ENCODE peak calls at places on chromosomes 4 and X, in four cellular contexts. One of them, this sample, is unnamed.

GRCh38 chrX:68894142-68894512 is 65.3 kb downstream of the EFNB1 start:
- DNase-seq in adipocyte: no peak
- DNase-seq in adrenal gland: no peak
- DNase-seq in uterus: no peak
- DNase-seq in this sample: no peak

GRCh38 chr4:48255959-48256342 is 13.7 kb downstream of the TEC start:
- DNase-seq in adrenal gland: no peak
- DNase-seq in uterus: no peak
- DNase-seq in adipocyte: no peak
- DNase-seq in this sample: no peak

GRCh38 chr4:38316045-38316444 is 348.0 kb upstream of the KLF3 start:
- DNase-seq in adrenal gland: no peak
- DNase-seq in uterus: no peak
- DNase-seq in adipocyte: no peak
- DNase-seq in this sample: no peak

GRCh38 chr4:32789026-32789608 is 2068.9 kb downstream of the PCDH7 start:
- DNase-seq in adrenal gland: no peak
- DNase-seq in uterus: no peak
- DNase-seq in adipocyte: peak
- DNase-seq in this sample: no peak

GRCh38 chr4:138510053-138510452 is 267.9 kb upstream of the SLC7A11 start:
- DNase-seq in adipocyte: peak
- DNase-seq in uterus: no peak
- DNase-seq in adrenal gland: no peak
- DNase-seq in this sample: no peak

GRCh38 chr4:154073107-154073817 is 284.4 kb upstream of the SFRP2 start:
- DNase-seq in adrenal gland: no peak
- DNase-seq in adipocyte: peak
- DNase-seq in uterus: no peak
- DNase-seq in this sample: no peak

GRCh38 chr4:6313216-6313615 is 43.6 kb downstream of the WFS1 start:
- DNase-seq in adipocyte: no peak
- DNase-seq in uterus: no peak
- DNase-seq in adrenal gland: no peak
- DNase-seq in this sample: no peak

GRCh38 chr4:1794809-1795303 is 1.8 kb downstream of the FGFR3 start:
- DNase-seq in adipocyte: peak
- DNase-seq in adrenal gland: no peak
- DNase-seq in uterus: no peak
- DNase-seq in this sample: no peak

GRCh38 chr4:11650801-11651596 is 222.3 kb upstream of the HS3ST1 start:
- DNase-seq in uterus: no peak
- DNase-seq in adrenal gland: no peak
- DNase-seq in adipocyte: no peak
- DNase-seq in this sample: no peak

GRCh38 chrX:103099706-103100105 is 6.8 kb upstream of the NXF3 start:
- DNase-seq in uterus: no peak
- DNase-seq in adrenal gland: no peak
- DNase-seq in adipocyte: no peak
- DNase-seq in this sample: no peak

GRCh38 chr4:146235654-146236570 is 21.6 kb downstream of the REELD1 start:
- DNase-seq in adipocyte: no peak
- DNase-seq in adrenal gland: peak
- DNase-seq in uterus: no peak
- DNase-seq in this sample: no peak

GRCh38 chr4:36385951-36386561 is 104.6 kb downstream of the DTHD1 start:
- DNase-seq in adipocyte: no peak
- DNase-seq in uterus: no peak
- DNase-seq in adrenal gland: no peak
- DNase-seq in this sample: no peak

GRCh38 chrX:13131511-13132137 is 87.2 kb upstream of the FAM9C start:
- DNase-seq in adipocyte: no peak
- DNase-seq in adrenal gland: no peak
- DNase-seq in uterus: no peak
- DNase-seq in this sample: no peak

GRCh38 chr4:159766241-159766640 is 663.4 kb downstream of the RAPGEF2 start:
- DNase-seq in adrenal gland: no peak
- DNase-seq in uterus: no peak
- DNase-seq in adipocyte: no peak
- DNase-seq in this sample: no peak

GRCh38 chr4:41709844-41710481 is 38.6 kb downstream of the PHOX2B start:
- DNase-seq in adipocyte: peak
- DNase-seq in uterus: no peak
- DNase-seq in adrenal gland: no peak
- DNase-seq in this sample: no peak

GRCh38 chr4:184168406-184169019 is 49.2 kb downstream of the ENPP6 start:
- DNase-seq in adrenal gland: peak
- DNase-seq in adipocyte: peak
- DNase-seq in uterus: peak
- DNase-seq in this sample: peak

GRCh38 chrX:153502796-153503195 is 8.0 kb downstream of the BGN start:
- DNase-seq in uterus: no peak
- DNase-seq in adipocyte: no peak
- DNase-seq in adrenal gland: no peak
- DNase-seq in this sample: no peak

GRCh38 chrX:40008841-40009461 is 88.8 kb downstream of the BCOR start:
- DNase-seq in adrenal gland: peak
- DNase-seq in uterus: peak
- DNase-seq in adipocyte: no peak
- DNase-seq in this sample: no peak

GRCh38 chrX:43860646-43861370 is 21.4 kb downstream of the MAOB start:
- DNase-seq in adipocyte: no peak
- DNase-seq in adrenal gland: no peak
- DNase-seq in uterus: no peak
- DNase-seq in this sample: peak

GRCh38 chrX:104370089-104370488 is 115.4 kb upstream of the ESX1 start:
- DNase-seq in uterus: no peak
- DNase-seq in adrenal gland: no peak
- DNase-seq in adipocyte: no peak
- DNase-seq in this sample: peak

GRCh38 chr4:169238445-169238844 is 32.3 kb downstream of the SH3RF1 start:
- DNase-seq in adrenal gland: no peak
- DNase-seq in uterus: no peak
- DNase-seq in adipocyte: peak
- DNase-seq in this sample: no peak

GRCh38 chrX:45351478-45351877 is 150.8 kb upstream of the DIPK2B start:
- DNase-seq in uterus: no peak
- DNase-seq in adrenal gland: no peak
- DNase-seq in adipocyte: peak
- DNase-seq in this sample: no peak

GRCh38 chr4:132530846-132531245 is 618.2 kb upstream of the PCDH10 start:
- DNase-seq in uterus: no peak
- DNase-seq in adrenal gland: no peak
- DNase-seq in adipocyte: no peak
- DNase-seq in this sample: no peak

GRCh38 chr4:2458546-2459491 is 10.1 kb upstream of the RNF4 start:
- DNase-seq in uterus: no peak
- DNase-seq in adrenal gland: no peak
- DNase-seq in adipocyte: no peak
- DNase-seq in this sample: no peak

GRCh38 chrX:87728024-87728423 is 210.4 kb downstream of the KLHL4 start:
- DNase-seq in adrenal gland: no peak
- DNase-seq in uterus: no peak
- DNase-seq in adipocyte: no peak
- DNase-seq in this sample: no peak

GRCh38 chr4:17323619-17324400 is 188.1 kb downstream of the QDPR start:
- DNase-seq in uterus: no peak
- DNase-seq in adrenal gland: no peak
- DNase-seq in adipocyte: peak
- DNase-seq in this sample: no peak

GRCh38 chr4:152709675-152710438 is 30.1 kb upstream of the TMEM154 start:
- DNase-seq in adrenal gland: no peak
- DNase-seq in uterus: no peak
- DNase-seq in adipocyte: no peak
- DNase-seq in this sample: no peak

DNA sequence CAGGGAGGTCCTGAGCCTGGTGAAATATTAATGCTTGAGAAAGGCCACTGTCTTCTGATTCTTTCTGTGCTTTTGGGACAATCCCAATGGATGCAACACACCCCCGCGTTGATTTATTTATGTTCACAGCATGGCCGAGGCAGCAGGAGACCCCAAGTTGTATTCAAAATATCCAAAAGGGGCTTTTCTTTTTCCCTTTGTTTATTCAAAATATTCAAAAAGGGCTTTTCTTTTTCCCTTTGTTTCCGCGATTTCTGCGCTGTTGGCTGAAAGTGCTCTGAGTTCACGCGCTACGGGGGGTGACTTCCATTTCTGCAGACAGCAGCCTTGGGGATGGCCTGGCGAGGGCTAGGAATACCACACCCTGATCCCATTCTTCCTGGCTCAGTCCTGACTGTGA is 59.5 kb upstream of the PPP2R3B start:
- DNase-seq in adrenal gland: no peak
- DNase-seq in adipocyte: no peak
- DNase-seq in uterus: no peak
- DNase-seq in this sample: no peak
- H3K4me3 ChIP-seq in adrenal gland: no peak
- H3K4me3 ChIP-seq in adipocyte: no peak
- H3K4me3 ChIP-seq in uterus: no peak
- H3K4me3 ChIP-seq in this sample: no peak

DNA sequence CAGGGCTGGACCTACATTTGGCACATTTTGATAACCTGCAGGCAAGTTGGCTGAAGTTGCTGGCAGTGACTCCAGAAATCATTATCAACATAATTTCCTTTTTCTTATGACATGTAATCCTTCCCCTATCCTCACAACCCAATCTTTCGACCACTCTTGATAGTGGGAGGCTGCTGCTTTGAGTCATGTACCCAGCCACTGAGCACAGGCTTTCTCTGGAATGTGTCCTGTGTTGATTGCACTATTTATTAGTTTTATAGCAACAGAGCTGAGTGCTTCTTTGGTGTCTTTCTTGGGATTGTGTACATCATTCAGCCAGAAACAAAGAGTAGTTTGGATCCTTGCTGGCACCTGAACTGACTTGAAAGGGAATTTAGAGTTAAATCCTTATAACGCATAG is 183.1 kb upstream of the LEF1 start:
- DNase-seq in uterus: no peak
- DNase-seq in adrenal gland: no peak
- DNase-seq in adipocyte: no peak
- DNase-seq in this sample: no peak
- H3K4me3 ChIP-seq in uterus: no peak
- H3K4me3 ChIP-seq in adrenal gland: no peak
- H3K4me3 ChIP-seq in adipocyte: no peak
- H3K4me3 ChIP-seq in this sample: no peak

DNA sequence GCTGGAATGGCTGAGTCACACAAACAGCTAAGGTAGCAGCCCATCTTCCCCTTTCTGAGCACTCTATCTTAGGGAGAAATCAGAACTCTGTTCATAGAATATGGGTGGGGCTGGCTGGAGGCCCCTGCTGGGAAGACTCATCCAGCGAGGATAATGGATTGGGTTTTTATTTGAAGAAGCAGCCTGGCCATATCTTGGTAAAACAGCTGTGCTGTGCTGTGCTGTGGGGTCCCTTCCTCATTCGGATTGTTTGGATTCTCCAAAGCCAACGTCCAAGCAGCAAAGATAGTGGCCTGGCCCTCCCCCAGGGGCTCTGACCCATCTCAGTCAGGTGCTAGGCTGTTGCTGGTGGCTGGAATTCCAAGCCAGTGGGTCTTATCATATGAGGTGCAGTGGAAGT is 63.8 kb downstream of the ZNF718 start:
- DNase-seq in adipocyte: no peak
- DNase-seq in uterus: no peak
- DNase-seq in adrenal gland: no peak
- DNase-seq in this sample: no peak
- H3K4me3 ChIP-seq in adipocyte: peak
- H3K4me3 ChIP-seq in uterus: no peak
- H3K4me3 ChIP-seq in adrenal gland: no peak
- H3K4me3 ChIP-seq in this sample: no peak

GRCh38 chr4:113356452-113356851 is 307.0 kb downstream of the ANK2 start:
- DNase-seq in adipocyte: no peak
- DNase-seq in uterus: no peak
- DNase-seq in adrenal gland: no peak
- DNase-seq in this sample: no peak

GRCh38 chr4:113358784-113359183 is 309.3 kb downstream of the ANK2 start:
- DNase-seq in uterus: no peak
- DNase-seq in adrenal gland: no peak
- DNase-seq in adipocyte: no peak
- DNase-seq in this sample: no peak

GRCh38 chr4:113350576-113350975 is 301.1 kb downstream of the ANK2 start:
- DNase-seq in uterus: no peak
- DNase-seq in adipocyte: no peak
- DNase-seq in adrenal gland: no peak
- DNase-seq in this sample: no peak

GRCh38 chr4:113355550-113356371 is 306.3 kb downstream of the ANK2 start:
- DNase-seq in adipocyte: peak
- DNase-seq in uterus: peak
- DNase-seq in adrenal gland: peak
- DNase-seq in this sample: no peak
- H3K4me3 ChIP-seq in adipocyte: peak
- H3K4me3 ChIP-seq in uterus: no peak
- H3K4me3 ChIP-seq in adrenal gland: no peak
- H3K4me3 ChIP-seq in this sample: no peak

GRCh38 chrX:145729635-145730034 is 88.0 kb upstream of the SLITRK2 start:
- DNase-seq in adrenal gland: no peak
- DNase-seq in uterus: no peak
- DNase-seq in adipocyte: no peak
- DNase-seq in this sample: no peak
- H3K4me3 ChIP-seq in adrenal gland: no peak
- H3K4me3 ChIP-seq in uterus: no peak
- H3K4me3 ChIP-seq in adipocyte: no peak
- H3K4me3 ChIP-seq in this sample: no peak

DNA sequence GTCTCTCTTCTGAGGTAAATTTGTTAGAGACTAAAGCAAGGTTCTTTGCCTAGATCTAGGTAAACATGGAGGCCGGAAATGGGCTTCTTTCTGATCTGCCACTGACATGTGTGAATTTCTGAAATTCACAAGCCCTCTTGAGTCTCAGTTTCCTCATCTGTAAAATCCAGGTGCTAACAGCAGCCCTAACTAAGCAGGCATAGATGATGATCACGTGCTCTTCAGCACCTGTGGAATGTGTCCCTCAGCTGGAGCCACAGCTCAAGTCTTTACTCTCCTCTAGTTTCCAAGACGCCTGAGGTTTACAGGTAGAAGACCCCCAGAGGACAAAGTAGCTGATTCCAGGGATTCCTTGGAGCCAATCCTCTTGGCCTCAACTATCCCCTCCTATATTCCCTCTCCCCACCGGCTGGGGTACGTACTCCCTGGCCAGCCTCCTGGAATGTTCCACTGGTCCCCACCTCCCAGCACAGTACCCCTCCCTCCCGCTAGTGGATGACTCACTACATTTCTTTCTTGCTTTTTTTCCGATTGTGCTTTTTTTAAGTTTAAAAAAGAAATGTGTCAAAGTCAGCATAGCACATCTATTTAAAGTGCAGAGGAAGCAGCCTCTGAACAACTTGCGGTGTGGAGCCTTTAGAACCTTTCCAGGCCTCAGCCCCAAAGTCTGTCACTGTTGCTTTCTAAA is 98.5 kb downstream of the PHKA2 start:
- DNase-seq in adipocyte: peak
- DNase-seq in uterus: peak
- DNase-seq in adrenal gland: no peak
- DNase-seq in this sample: no peak
- H3K4me3 ChIP-seq in adipocyte: peak
- H3K4me3 ChIP-seq in uterus: peak
- H3K4me3 ChIP-seq in adrenal gland: no peak
- H3K4me3 ChIP-seq in this sample: no peak